ENCODE peak calls at places on chromosomes 11 and 22, in five cellular contexts. A, B, P, N and L are unnamed samples.
A peak's percentile ranks its signal among the peaks of the same experiment; 100 is the strongest.

GRCh38 chr11:11748706-11749365 is 92.9 kb upstream of the USP47 start:
- DNase-seq in P (peak; percentile 58), B (no peak), N (no peak), A (peak; percentile 57), L (peak; percentile 59)

GRCh38 chr11:134670961-134671370 is 258.9 kb upstream of the B3GAT1 start:
- DNase-seq in N (no peak), P (no peak), B (no peak), A (no peak), L (no peak)

GRCh38 chr11:73980001-73980960 is 2.4 kb downstream of the UCP2 start:
- DNase-seq in N (peak; percentile 72), A (no peak), B (peak; percentile 56), P (peak; percentile 26), L (no peak)

GRCh38 chr11:48307760-48308386 is 1.9 kb downstream of the OR4S1 start:
- DNase-seq in B (peak; percentile 41), P (peak; percentile 52), N (no peak), A (peak; percentile 61), L (peak; percentile 35)

GRCh38 chr11:34162507-34162848 is 57.0 kb downstream of the NAT10 start:
- DNase-seq in N (no peak), B (no peak), A (no peak), P (no peak), L (no peak)

GRCh38 chr11:125465254-125465653 is 30.8 kb downstream of the FEZ1 start:
- DNase-seq in N (no peak), A (no peak), B (no peak), P (no peak), L (no peak)

GRCh38 chr11:111575748-111576147 is 26.5 kb upstream of the SIK2 start:
- DNase-seq in B (no peak), N (no peak), P (no peak), A (no peak), L (no peak)

GRCh38 chr22:50304528-50305392 is 2.7 kb downstream of the PLXNB2 start:
- DNase-seq in A (peak; percentile 48), P (peak; percentile 42), N (no peak), B (no peak), L (peak; percentile 31)

GRCh38 chr11:76524919-76525318 is 80.1 kb downstream of the EMSY start:
- DNase-seq in B (no peak), P (peak; percentile 50), A (peak; percentile 75), N (no peak), L (peak; percentile 25)

GRCh38 chr11:27423125-27423524 is 49.5 kb downstream of the LGR4 start:
- DNase-seq in A (no peak), B (no peak), P (peak; percentile 78), N (no peak), L (peak; percentile 93)

GRCh38 chr11:10155793-10156490 is 138.1 kb downstream of the SBF2 start:
- DNase-seq in N (no peak), P (no peak), B (peak; percentile 48), A (no peak), L (no peak)

GRCh38 chr11:96050435-96051182 is 126.7 kb upstream of the MTMR2 start:
- DNase-seq in P (no peak), N (no peak), B (no peak), A (no peak), L (peak; percentile 80)

GRCh38 chr22:28329582-28330073 is 350.0 kb downstream of the TTC28 start:
- DNase-seq in B (no peak), N (no peak), P (peak; percentile 33), A (no peak), L (peak; percentile 19)

GRCh38 chr11:123034587-123034986 is 27.3 kb downstream of the HSPA8 start:
- DNase-seq in A (no peak), P (no peak), B (no peak), N (no peak), L (no peak)

GRCh38 chr11:104531075-104531474 is 367.1 kb upstream of the PDGFD start:
- DNase-seq in B (peak; percentile 39), N (no peak), A (no peak), P (no peak), L (no peak)

GRCh38 chr11:124970925-124971324 is 16.9 kb downstream of the CCDC15 start:
- DNase-seq in A (no peak), N (no peak), P (peak; percentile 33), B (peak; percentile 45), L (peak; percentile 34)

GRCh38 chr11:87878373-87878779 is 296.9 kb downstream of the RAB38 start:
- DNase-seq in B (no peak), A (no peak), P (peak; percentile 56), N (no peak), L (peak; percentile 52)

GRCh38 chr22:37636186-37636948 is 3.1 kb upstream of the SH3BP1 start:
- DNase-seq in P (peak; percentile 78), N (no peak), B (no peak), A (peak; percentile 55), L (peak; percentile 9)